ENCODE peak calls at places on chromosomes 3 and 15, in six cellular contexts. One of them, this sample, is unnamed.

GRCh38 chr15:71465109-71465508 is 345.2 kb upstream of the NR2E3 start:
- DNase-seq in nephron progenitor cell: no peak
- DNase-seq in endothelial cell: no peak
- DNase-seq in left ventricle myocardium inferior: no peak
- DNase-seq in DND-41: no peak
- DNase-seq in mammary epithelial cell: no peak
- DNase-seq in this sample: no peak

GRCh38 chr3:52596658-52597265 is 60.4 kb downstream of the UQCC5 start:
- DNase-seq in nephron progenitor cell: no peak
- DNase-seq in endothelial cell: no peak
- DNase-seq in left ventricle myocardium inferior: no peak
- DNase-seq in DND-41: no peak
- DNase-seq in mammary epithelial cell: no peak
- DNase-seq in this sample: no peak

GRCh38 chr3:123072152-123072551 is 5.3 kb downstream of the PDIA5 start:
- DNase-seq in nephron progenitor cell: no peak
- DNase-seq in endothelial cell: no peak
- DNase-seq in left ventricle myocardium inferior: no peak
- DNase-seq in DND-41: no peak
- DNase-seq in mammary epithelial cell: no peak
- DNase-seq in this sample: no peak

GRCh38 chr15:40060241-40060961 is 21.4 kb upstream of the SRP14 start:
- DNase-seq in nephron progenitor cell: no peak
- DNase-seq in endothelial cell: no peak
- DNase-seq in left ventricle myocardium inferior: no peak
- DNase-seq in DND-41: no peak
- DNase-seq in mammary epithelial cell: no peak
- DNase-seq in this sample: no peak

GRCh38 chr3:10303105-10303504 is 10.4 kb upstream of the GHRL start:
- DNase-seq in nephron progenitor cell: no peak
- DNase-seq in endothelial cell: no peak
- DNase-seq in left ventricle myocardium inferior: no peak
- DNase-seq in DND-41: no peak
- DNase-seq in mammary epithelial cell: no peak
- DNase-seq in this sample: no peak

GRCh38 chr3:109098245-109098644 is 19.7 kb downstream of the MORC1 start:
- DNase-seq in nephron progenitor cell: peak
- DNase-seq in endothelial cell: peak
- DNase-seq in left ventricle myocardium inferior: no peak
- DNase-seq in DND-41: no peak
- DNase-seq in mammary epithelial cell: peak
- DNase-seq in this sample: peak

GRCh38 chr3:178419078-178419477 is 117.2 kb upstream of the KCNMB2 start:
- DNase-seq in nephron progenitor cell: no peak
- DNase-seq in endothelial cell: no peak
- DNase-seq in left ventricle myocardium inferior: no peak
- DNase-seq in DND-41: no peak
- DNase-seq in mammary epithelial cell: peak
- DNase-seq in this sample: peak

GRCh38 chr3:83928391-83928790 is 1030.4 kb upstream of the CADM2 start:
- DNase-seq in nephron progenitor cell: no peak
- DNase-seq in endothelial cell: peak
- DNase-seq in left ventricle myocardium inferior: no peak
- DNase-seq in DND-41: no peak
- DNase-seq in mammary epithelial cell: no peak
- DNase-seq in this sample: peak

GRCh38 chr3:98733778-98734281 is 29.3 kb upstream of the ST3GAL6 start:
- DNase-seq in nephron progenitor cell: peak
- DNase-seq in endothelial cell: no peak
- DNase-seq in left ventricle myocardium inferior: no peak
- DNase-seq in DND-41: peak
- DNase-seq in mammary epithelial cell: peak
- DNase-seq in this sample: no peak

GRCh38 chr15:53274630-53275029 is 484.5 kb upstream of the ONECUT1 start:
- DNase-seq in nephron progenitor cell: no peak
- DNase-seq in endothelial cell: no peak
- DNase-seq in left ventricle myocardium inferior: no peak
- DNase-seq in DND-41: no peak
- DNase-seq in mammary epithelial cell: no peak
- DNase-seq in this sample: no peak

GRCh38 chr3:126972866-126973265 is 10.0 kb upstream of the PLXNA1 start:
- DNase-seq in nephron progenitor cell: no peak
- DNase-seq in endothelial cell: no peak
- DNase-seq in left ventricle myocardium inferior: no peak
- DNase-seq in DND-41: no peak
- DNase-seq in mammary epithelial cell: no peak
- DNase-seq in this sample: no peak

GRCh38 chr3:71908001-71908400 is 123.1 kb upstream of the PROK2 start:
- DNase-seq in nephron progenitor cell: no peak
- DNase-seq in endothelial cell: no peak
- DNase-seq in left ventricle myocardium inferior: no peak
- DNase-seq in DND-41: no peak
- DNase-seq in mammary epithelial cell: no peak
- DNase-seq in this sample: no peak

GRCh38 chr3:176579741-176580185 is 617.5 kb downstream of the TBL1XR1 start:
- DNase-seq in nephron progenitor cell: no peak
- DNase-seq in endothelial cell: no peak
- DNase-seq in left ventricle myocardium inferior: no peak
- DNase-seq in DND-41: no peak
- DNase-seq in mammary epithelial cell: no peak
- DNase-seq in this sample: no peak

GRCh38 chr3:127610105-127610504 is 11.9 kb downstream of the MCM2 start:
- DNase-seq in nephron progenitor cell: no peak
- DNase-seq in endothelial cell: no peak
- DNase-seq in left ventricle myocardium inferior: no peak
- DNase-seq in DND-41: no peak
- DNase-seq in mammary epithelial cell: no peak
- DNase-seq in this sample: no peak

GRCh38 chr3:171874879-171875278 is 31.7 kb downstream of the TMEM212 start:
- DNase-seq in nephron progenitor cell: no peak
- DNase-seq in endothelial cell: no peak
- DNase-seq in left ventricle myocardium inferior: no peak
- DNase-seq in DND-41: no peak
- DNase-seq in mammary epithelial cell: no peak
- DNase-seq in this sample: peak

GRCh38 chr15:99734575-99734974 is 1.3 kb upstream of the LYSMD4 start:
- DNase-seq in nephron progenitor cell: no peak
- DNase-seq in endothelial cell: no peak
- DNase-seq in left ventricle myocardium inferior: no peak
- DNase-seq in DND-41: no peak
- DNase-seq in mammary epithelial cell: no peak
- DNase-seq in this sample: no peak

GRCh38 chr15:41520636-41521035 is 7.0 kb upstream of the LTK start:
- DNase-seq in nephron progenitor cell: no peak
- DNase-seq in endothelial cell: no peak
- DNase-seq in left ventricle myocardium inferior: no peak
- DNase-seq in DND-41: no peak
- DNase-seq in mammary epithelial cell: no peak
- DNase-seq in this sample: no peak
- TF ChIP-seq CTCF in nephron progenitor cell: no peak
- TF ChIP-seq CTCF in endothelial cell: no peak
- TF ChIP-seq CTCF in left ventricle myocardium inferior: no peak
- TF ChIP-seq CTCF in DND-41: no peak
- TF ChIP-seq CTCF in mammary epithelial cell: no peak
- TF ChIP-seq CTCF in this sample: no peak

DNA sequence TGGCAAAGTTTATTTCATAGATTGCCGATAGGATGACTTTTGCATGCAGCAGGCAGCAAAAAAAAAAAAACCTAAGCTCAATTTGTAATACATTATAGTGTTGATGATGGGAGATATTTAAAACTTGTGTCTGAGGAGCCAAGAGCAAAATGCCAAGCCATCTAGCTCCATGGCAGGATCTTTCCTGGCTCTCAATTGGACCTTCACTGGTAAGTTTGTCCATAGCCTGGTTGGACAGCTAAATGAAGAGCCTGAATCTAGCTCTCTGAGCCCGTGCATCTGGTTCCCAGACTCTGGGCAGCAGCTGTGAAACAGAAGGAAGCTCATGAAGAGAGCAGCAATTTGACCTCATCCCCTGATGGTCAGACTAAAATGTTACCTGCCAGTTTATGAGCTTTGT is 17.6 kb downstream of the STAC start:
- DNase-seq in nephron progenitor cell: no peak
- DNase-seq in endothelial cell: no peak
- DNase-seq in left ventricle myocardium inferior: no peak
- DNase-seq in DND-41: no peak
- DNase-seq in mammary epithelial cell: no peak
- DNase-seq in this sample: no peak
- TF ChIP-seq CTCF in nephron progenitor cell: no peak
- TF ChIP-seq CTCF in endothelial cell: no peak
- TF ChIP-seq CTCF in left ventricle myocardium inferior: no peak
- TF ChIP-seq CTCF in DND-41: no peak
- TF ChIP-seq CTCF in mammary epithelial cell: no peak
- TF ChIP-seq CTCF in this sample: no peak

GRCh38 chr3:141367038-141367730 is 1.1 kb upstream of the ZBTB38 start:
- DNase-seq in nephron progenitor cell: no peak
- DNase-seq in endothelial cell: no peak
- DNase-seq in left ventricle myocardium inferior: no peak
- DNase-seq in DND-41: no peak
- DNase-seq in mammary epithelial cell: peak
- DNase-seq in this sample: peak

GRCh38 chr3:141365206-141365605 is 3.1 kb upstream of the ZBTB38 start:
- DNase-seq in nephron progenitor cell: no peak
- DNase-seq in endothelial cell: no peak
- DNase-seq in left ventricle myocardium inferior: no peak
- DNase-seq in DND-41: no peak
- DNase-seq in mammary epithelial cell: no peak
- DNase-seq in this sample: no peak

GRCh38 chr3:141360888-141361598 is 7.3 kb upstream of the ZBTB38 start:
- DNase-seq in nephron progenitor cell: no peak
- DNase-seq in endothelial cell: no peak
- DNase-seq in left ventricle myocardium inferior: no peak
- DNase-seq in DND-41: no peak
- DNase-seq in mammary epithelial cell: peak
- DNase-seq in this sample: peak

GRCh38 chr3:141366285-141367037 is 1.8 kb upstream of the ZBTB38 start:
- DNase-seq in nephron progenitor cell: no peak
- DNase-seq in endothelial cell: no peak
- DNase-seq in left ventricle myocardium inferior: peak
- DNase-seq in DND-41: no peak
- DNase-seq in mammary epithelial cell: peak
- DNase-seq in this sample: peak

GRCh38 chr3:141362736-141363135 is 5.6 kb upstream of the ZBTB38 start:
- DNase-seq in nephron progenitor cell: no peak
- DNase-seq in endothelial cell: no peak
- DNase-seq in left ventricle myocardium inferior: no peak
- DNase-seq in DND-41: no peak
- DNase-seq in mammary epithelial cell: no peak
- DNase-seq in this sample: no peak
- TF ChIP-seq CTCF in nephron progenitor cell: no peak
- TF ChIP-seq CTCF in endothelial cell: no peak
- TF ChIP-seq CTCF in left ventricle myocardium inferior: no peak
- TF ChIP-seq CTCF in DND-41: no peak
- TF ChIP-seq CTCF in mammary epithelial cell: no peak
- TF ChIP-seq CTCF in this sample: no peak

DNA sequence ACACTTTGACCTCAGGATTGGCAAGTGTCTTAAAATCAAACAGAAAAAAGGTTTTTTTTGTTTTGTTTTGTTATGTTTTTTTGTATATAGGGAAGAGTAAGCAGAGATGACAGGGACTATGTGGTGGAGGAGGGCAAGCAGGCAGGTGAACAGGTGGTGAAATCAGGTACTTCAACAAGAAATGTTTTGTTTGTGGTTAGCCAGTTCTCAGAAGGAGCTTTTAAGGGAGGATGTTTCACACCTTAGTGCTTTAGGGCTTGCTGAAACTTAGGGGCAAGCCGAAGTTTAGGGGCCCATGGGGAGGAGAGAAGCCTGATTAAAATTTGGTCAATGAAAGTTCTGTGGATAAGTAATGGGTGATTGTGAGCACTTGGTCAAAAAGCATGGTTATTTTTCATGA is 370.7 kb upstream of the SLCO3A1 start:
- DNase-seq in nephron progenitor cell: no peak
- DNase-seq in endothelial cell: no peak
- DNase-seq in left ventricle myocardium inferior: no peak
- DNase-seq in DND-41: peak
- DNase-seq in mammary epithelial cell: no peak
- DNase-seq in this sample: no peak
- TF ChIP-seq CTCF in nephron progenitor cell: no peak
- TF ChIP-seq CTCF in endothelial cell: no peak
- TF ChIP-seq CTCF in left ventricle myocardium inferior: no peak
- TF ChIP-seq CTCF in DND-41: no peak
- TF ChIP-seq CTCF in mammary epithelial cell: no peak
- TF ChIP-seq CTCF in this sample: no peak

DNA sequence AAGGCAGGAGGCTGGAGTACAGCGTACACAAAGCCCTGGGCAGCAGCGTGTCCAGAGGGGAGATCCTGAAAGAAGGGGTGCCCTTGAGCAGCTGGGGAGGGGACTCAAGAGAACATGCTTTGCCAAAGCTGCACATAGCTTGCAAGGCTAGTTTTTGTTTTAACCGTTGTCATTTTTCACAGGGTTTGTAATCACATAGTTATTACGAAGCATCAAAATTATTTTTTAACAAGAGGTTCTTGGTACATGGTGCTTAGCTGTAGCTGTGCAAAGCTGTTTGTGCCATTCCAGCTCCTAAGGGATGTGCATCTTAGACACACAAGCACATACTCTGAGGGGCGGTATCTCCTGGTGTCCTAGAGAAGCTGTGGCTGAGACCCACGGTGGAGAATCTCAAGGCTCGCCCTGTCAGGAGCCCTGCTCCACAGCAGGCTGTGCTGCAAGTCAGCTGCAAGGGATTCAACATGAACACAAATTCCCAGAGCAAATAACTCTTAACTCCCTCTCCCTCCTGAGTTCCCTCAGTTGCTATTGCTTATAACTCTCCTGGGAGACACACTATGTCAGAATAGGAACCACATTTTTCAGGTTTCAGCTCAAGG is 461.3 kb upstream of the PPP2R3A start:
- DNase-seq in nephron progenitor cell: no peak
- DNase-seq in endothelial cell: no peak
- DNase-seq in left ventricle myocardium inferior: no peak
- DNase-seq in DND-41: no peak
- DNase-seq in mammary epithelial cell: no peak
- DNase-seq in this sample: no peak
- TF ChIP-seq CTCF in nephron progenitor cell: no peak
- TF ChIP-seq CTCF in endothelial cell: no peak
- TF ChIP-seq CTCF in left ventricle myocardium inferior: no peak
- TF ChIP-seq CTCF in DND-41: no peak
- TF ChIP-seq CTCF in mammary epithelial cell: no peak
- TF ChIP-seq CTCF in this sample: no peak